ENCODE peak calls at places on chromosome 10, in ten cellular contexts. One of them, this sample, is unnamed.

GRCh38 chr10:104334965-104335650 is 3.2 kb downstream of the ITPRIP start:
- DNase-seq in BE2C: no peak
- DNase-seq in activated T-helper 9 cell treated with anti-CD3 and anti-CD28 coated beads, Interleukin-2, amount 50 U/mL, for 16 hours: no peak
- DNase-seq in activated CD8-positive, alpha-beta memory T cell treated with anti-CD3 and anti-CD28 coated beads for 4 hours: no peak
- DNase-seq in AG09309: no peak
- DNase-seq in nucleus accumbens: no peak
- DNase-seq in T-helper 9 cell: no peak
- DNase-seq in AG04449: no peak
- DNase-seq in ACHN: no peak
- DNase-seq in mucosa of descending colon: no peak
- DNase-seq in this sample: no peak

GRCh38 chr10:91700788-91701444 is 68.0 kb upstream of the PPP1R3C start:
- DNase-seq in BE2C: no peak
- DNase-seq in activated T-helper 9 cell treated with anti-CD3 and anti-CD28 coated beads, Interleukin-2, amount 50 U/mL, for 16 hours: no peak
- DNase-seq in activated CD8-positive, alpha-beta memory T cell treated with anti-CD3 and anti-CD28 coated beads for 4 hours: no peak
- DNase-seq in AG09309: peak; percentile 27
- DNase-seq in nucleus accumbens: no peak
- DNase-seq in T-helper 9 cell: no peak
- DNase-seq in AG04449: no peak
- DNase-seq in ACHN: no peak
- DNase-seq in mucosa of descending colon: no peak
- DNase-seq in this sample: no peak

GRCh38 chr10:114306116-114306973 is 67.3 kb downstream of the VWA2 start:
- DNase-seq in BE2C: no peak
- DNase-seq in activated T-helper 9 cell treated with anti-CD3 and anti-CD28 coated beads, Interleukin-2, amount 50 U/mL, for 16 hours: no peak
- DNase-seq in activated CD8-positive, alpha-beta memory T cell treated with anti-CD3 and anti-CD28 coated beads for 4 hours: no peak
- DNase-seq in AG09309: peak; percentile 69
- DNase-seq in nucleus accumbens: no peak
- DNase-seq in T-helper 9 cell: no peak
- DNase-seq in AG04449: peak; percentile 76
- DNase-seq in ACHN: peak; percentile 99
- DNase-seq in mucosa of descending colon: no peak
- DNase-seq in this sample: no peak

GRCh38 chr10:86693721-86694369 is 25.5 kb downstream of the LDB3 start:
- DNase-seq in BE2C: peak; percentile 46
- DNase-seq in activated T-helper 9 cell treated with anti-CD3 and anti-CD28 coated beads, Interleukin-2, amount 50 U/mL, for 16 hours: no peak
- DNase-seq in activated CD8-positive, alpha-beta memory T cell treated with anti-CD3 and anti-CD28 coated beads for 4 hours: peak; percentile 9
- DNase-seq in AG09309: no peak
- DNase-seq in nucleus accumbens: no peak
- DNase-seq in T-helper 9 cell: peak; percentile 25
- DNase-seq in AG04449: no peak
- DNase-seq in ACHN: peak; percentile 52
- DNase-seq in mucosa of descending colon: no peak
- DNase-seq in this sample: no peak

GRCh38 chr10:79488303-79488702 is 24.0 kb upstream of the EIF5AL1 start:
- DNase-seq in BE2C: no peak
- DNase-seq in activated T-helper 9 cell treated with anti-CD3 and anti-CD28 coated beads, Interleukin-2, amount 50 U/mL, for 16 hours: no peak
- DNase-seq in activated CD8-positive, alpha-beta memory T cell treated with anti-CD3 and anti-CD28 coated beads for 4 hours: no peak
- DNase-seq in AG09309: peak; percentile 69
- DNase-seq in nucleus accumbens: no peak
- DNase-seq in T-helper 9 cell: no peak
- DNase-seq in AG04449: peak; percentile 59
- DNase-seq in ACHN: peak; percentile 94
- DNase-seq in mucosa of descending colon: peak; percentile 37
- DNase-seq in this sample: no peak

GRCh38 chr10:88463811-88464210 is 119.3 kb downstream of the RNLS start:
- DNase-seq in BE2C: no peak
- DNase-seq in activated T-helper 9 cell treated with anti-CD3 and anti-CD28 coated beads, Interleukin-2, amount 50 U/mL, for 16 hours: no peak
- DNase-seq in activated CD8-positive, alpha-beta memory T cell treated with anti-CD3 and anti-CD28 coated beads for 4 hours: no peak
- DNase-seq in AG09309: no peak
- DNase-seq in nucleus accumbens: no peak
- DNase-seq in T-helper 9 cell: no peak
- DNase-seq in AG04449: no peak
- DNase-seq in ACHN: no peak
- DNase-seq in mucosa of descending colon: no peak
- DNase-seq in this sample: no peak

GRCh38 chr10:100338434-100339036 is 8.5 kb upstream of the SCD start:
- DNase-seq in BE2C: peak; percentile 74
- DNase-seq in activated T-helper 9 cell treated with anti-CD3 and anti-CD28 coated beads, Interleukin-2, amount 50 U/mL, for 16 hours: peak; percentile 57
- DNase-seq in activated CD8-positive, alpha-beta memory T cell treated with anti-CD3 and anti-CD28 coated beads for 4 hours: peak; percentile 63
- DNase-seq in AG09309: no peak
- DNase-seq in nucleus accumbens: peak; percentile 23
- DNase-seq in T-helper 9 cell: peak; percentile 68
- DNase-seq in AG04449: no peak
- DNase-seq in ACHN: peak; percentile 66
- DNase-seq in mucosa of descending colon: peak; percentile 88
- DNase-seq in this sample: peak; percentile 61

GRCh38 chr10:6204063-6204340 is 1.3 kb downstream of the PFKFB3 start:
- DNase-seq in BE2C: peak; percentile 35
- DNase-seq in activated T-helper 9 cell treated with anti-CD3 and anti-CD28 coated beads, Interleukin-2, amount 50 U/mL, for 16 hours: peak; percentile 54
- DNase-seq in activated CD8-positive, alpha-beta memory T cell treated with anti-CD3 and anti-CD28 coated beads for 4 hours: peak; percentile 43
- DNase-seq in AG09309: no peak
- DNase-seq in nucleus accumbens: no peak
- DNase-seq in T-helper 9 cell: peak; percentile 37
- DNase-seq in AG04449: no peak
- DNase-seq in ACHN: peak; percentile 24
- DNase-seq in mucosa of descending colon: peak; percentile 69
- DNase-seq in this sample: no peak

GRCh38 chr10:122168598-122168997 is 102.5 kb upstream of the BTBD16 start:
- DNase-seq in BE2C: no peak
- DNase-seq in activated T-helper 9 cell treated with anti-CD3 and anti-CD28 coated beads, Interleukin-2, amount 50 U/mL, for 16 hours: no peak
- DNase-seq in activated CD8-positive, alpha-beta memory T cell treated with anti-CD3 and anti-CD28 coated beads for 4 hours: no peak
- DNase-seq in AG09309: no peak
- DNase-seq in nucleus accumbens: no peak
- DNase-seq in T-helper 9 cell: no peak
- DNase-seq in AG04449: no peak
- DNase-seq in ACHN: no peak
- DNase-seq in mucosa of descending colon: no peak
- DNase-seq in this sample: no peak

GRCh38 chr10:35700490-35700887 is 58.4 kb upstream of the FZD8 start:
- DNase-seq in BE2C: no peak
- DNase-seq in activated T-helper 9 cell treated with anti-CD3 and anti-CD28 coated beads, Interleukin-2, amount 50 U/mL, for 16 hours: no peak
- DNase-seq in activated CD8-positive, alpha-beta memory T cell treated with anti-CD3 and anti-CD28 coated beads for 4 hours: no peak
- DNase-seq in AG09309: no peak
- DNase-seq in nucleus accumbens: no peak
- DNase-seq in T-helper 9 cell: no peak
- DNase-seq in AG04449: no peak
- DNase-seq in ACHN: no peak
- DNase-seq in mucosa of descending colon: no peak
- DNase-seq in this sample: no peak

GRCh38 chr10:103757531-103758293 is 97.7 kb downstream of the SH3PXD2A start:
- DNase-seq in BE2C: no peak
- DNase-seq in activated T-helper 9 cell treated with anti-CD3 and anti-CD28 coated beads, Interleukin-2, amount 50 U/mL, for 16 hours: no peak
- DNase-seq in activated CD8-positive, alpha-beta memory T cell treated with anti-CD3 and anti-CD28 coated beads for 4 hours: peak; percentile 43
- DNase-seq in AG09309: peak; percentile 62
- DNase-seq in nucleus accumbens: no peak
- DNase-seq in T-helper 9 cell: peak; percentile 26
- DNase-seq in AG04449: peak; percentile 51
- DNase-seq in ACHN: no peak
- DNase-seq in mucosa of descending colon: peak; percentile 68
- DNase-seq in this sample: no peak

GRCh38 chr10:131114846-131115245 is 196.7 kb downstream of the TCERG1L start:
- DNase-seq in BE2C: no peak
- DNase-seq in activated T-helper 9 cell treated with anti-CD3 and anti-CD28 coated beads, Interleukin-2, amount 50 U/mL, for 16 hours: no peak
- DNase-seq in activated CD8-positive, alpha-beta memory T cell treated with anti-CD3 and anti-CD28 coated beads for 4 hours: no peak
- DNase-seq in AG09309: no peak
- DNase-seq in nucleus accumbens: no peak
- DNase-seq in T-helper 9 cell: no peak
- DNase-seq in AG04449: no peak
- DNase-seq in ACHN: no peak
- DNase-seq in mucosa of descending colon: no peak
- DNase-seq in this sample: no peak

GRCh38 chr10:15188629-15189028 is 20.1 kb upstream of the NMT2 start:
- DNase-seq in BE2C: no peak
- DNase-seq in activated T-helper 9 cell treated with anti-CD3 and anti-CD28 coated beads, Interleukin-2, amount 50 U/mL, for 16 hours: no peak
- DNase-seq in activated CD8-positive, alpha-beta memory T cell treated with anti-CD3 and anti-CD28 coated beads for 4 hours: no peak
- DNase-seq in AG09309: no peak
- DNase-seq in nucleus accumbens: no peak
- DNase-seq in T-helper 9 cell: no peak
- DNase-seq in AG04449: no peak
- DNase-seq in ACHN: no peak
- DNase-seq in mucosa of descending colon: no peak
- DNase-seq in this sample: no peak

GRCh38 chr10:122044045-122044661 is 55.2 kb downstream of the TACC2 start:
- DNase-seq in BE2C: no peak
- DNase-seq in activated T-helper 9 cell treated with anti-CD3 and anti-CD28 coated beads, Interleukin-2, amount 50 U/mL, for 16 hours: no peak
- DNase-seq in activated CD8-positive, alpha-beta memory T cell treated with anti-CD3 and anti-CD28 coated beads for 4 hours: no peak
- DNase-seq in AG09309: no peak
- DNase-seq in nucleus accumbens: no peak
- DNase-seq in T-helper 9 cell: no peak
- DNase-seq in AG04449: no peak
- DNase-seq in ACHN: no peak
- DNase-seq in mucosa of descending colon: no peak
- DNase-seq in this sample: no peak

GRCh38 chr10:43226851-43227845 is 39.7 kb downstream of the RASGEF1A start:
- DNase-seq in BE2C: peak; percentile 2
- DNase-seq in activated T-helper 9 cell treated with anti-CD3 and anti-CD28 coated beads, Interleukin-2, amount 50 U/mL, for 16 hours: no peak
- DNase-seq in activated CD8-positive, alpha-beta memory T cell treated with anti-CD3 and anti-CD28 coated beads for 4 hours: no peak
- DNase-seq in AG09309: no peak
- DNase-seq in nucleus accumbens: no peak
- DNase-seq in T-helper 9 cell: no peak
- DNase-seq in AG04449: no peak
- DNase-seq in ACHN: no peak
- DNase-seq in mucosa of descending colon: peak; percentile 14
- DNase-seq in this sample: no peak

GRCh38 chr10:113056468-113057021 is 106.5 kb downstream of the TCF7L2 start:
- DNase-seq in BE2C: no peak
- DNase-seq in activated T-helper 9 cell treated with anti-CD3 and anti-CD28 coated beads, Interleukin-2, amount 50 U/mL, for 16 hours: no peak
- DNase-seq in activated CD8-positive, alpha-beta memory T cell treated with anti-CD3 and anti-CD28 coated beads for 4 hours: no peak
- DNase-seq in AG09309: peak; percentile 77
- DNase-seq in nucleus accumbens: no peak
- DNase-seq in T-helper 9 cell: no peak
- DNase-seq in AG04449: peak; percentile 52
- DNase-seq in ACHN: no peak
- DNase-seq in mucosa of descending colon: no peak
- DNase-seq in this sample: no peak

GRCh38 chr10:33612116-33612515 is 277.6 kb upstream of the NRP1 start:
- DNase-seq in BE2C: no peak
- DNase-seq in activated T-helper 9 cell treated with anti-CD3 and anti-CD28 coated beads, Interleukin-2, amount 50 U/mL, for 16 hours: no peak
- DNase-seq in activated CD8-positive, alpha-beta memory T cell treated with anti-CD3 and anti-CD28 coated beads for 4 hours: no peak
- DNase-seq in AG09309: peak; percentile 47
- DNase-seq in nucleus accumbens: no peak
- DNase-seq in T-helper 9 cell: no peak
- DNase-seq in AG04449: no peak
- DNase-seq in ACHN: no peak
- DNase-seq in mucosa of descending colon: no peak
- DNase-seq in this sample: no peak

GRCh38 chr10:125448596-125448995 is 234.4 kb downstream of the TEX36 start:
- DNase-seq in BE2C: peak; percentile 54
- DNase-seq in activated T-helper 9 cell treated with anti-CD3 and anti-CD28 coated beads, Interleukin-2, amount 50 U/mL, for 16 hours: no peak
- DNase-seq in activated CD8-positive, alpha-beta memory T cell treated with anti-CD3 and anti-CD28 coated beads for 4 hours: no peak
- DNase-seq in AG09309: no peak
- DNase-seq in nucleus accumbens: no peak
- DNase-seq in T-helper 9 cell: no peak
- DNase-seq in AG04449: no peak
- DNase-seq in ACHN: peak; percentile 46
- DNase-seq in mucosa of descending colon: peak; percentile 64
- DNase-seq in this sample: no peak

GRCh38 chr10:21953585-21954057 is 49.9 kb downstream of the DNAJC1 start:
- DNase-seq in BE2C: no peak
- DNase-seq in activated T-helper 9 cell treated with anti-CD3 and anti-CD28 coated beads, Interleukin-2, amount 50 U/mL, for 16 hours: no peak
- DNase-seq in activated CD8-positive, alpha-beta memory T cell treated with anti-CD3 and anti-CD28 coated beads for 4 hours: no peak
- DNase-seq in AG09309: peak; percentile 23
- DNase-seq in nucleus accumbens: no peak
- DNase-seq in T-helper 9 cell: no peak
- DNase-seq in AG04449: peak; percentile 1
- DNase-seq in ACHN: peak; percentile 52
- DNase-seq in mucosa of descending colon: no peak
- DNase-seq in this sample: no peak

GRCh38 chr10:34280599-34281374 is 534.3 kb downstream of the PARD3 start:
- DNase-seq in BE2C: no peak
- DNase-seq in activated T-helper 9 cell treated with anti-CD3 and anti-CD28 coated beads, Interleukin-2, amount 50 U/mL, for 16 hours: no peak
- DNase-seq in activated CD8-positive, alpha-beta memory T cell treated with anti-CD3 and anti-CD28 coated beads for 4 hours: no peak
- DNase-seq in AG09309: peak; percentile 87
- DNase-seq in nucleus accumbens: no peak
- DNase-seq in T-helper 9 cell: no peak
- DNase-seq in AG04449: peak; percentile 84
- DNase-seq in ACHN: peak; percentile 66
- DNase-seq in mucosa of descending colon: no peak
- DNase-seq in this sample: no peak

GRCh38 chr10:104894711-104895110 is 253.6 kb downstream of the SORCS3 start:
- DNase-seq in BE2C: no peak
- DNase-seq in activated T-helper 9 cell treated with anti-CD3 and anti-CD28 coated beads, Interleukin-2, amount 50 U/mL, for 16 hours: no peak
- DNase-seq in activated CD8-positive, alpha-beta memory T cell treated with anti-CD3 and anti-CD28 coated beads for 4 hours: no peak
- DNase-seq in AG09309: no peak
- DNase-seq in nucleus accumbens: no peak
- DNase-seq in T-helper 9 cell: no peak
- DNase-seq in AG04449: no peak
- DNase-seq in ACHN: no peak
- DNase-seq in mucosa of descending colon: no peak
- DNase-seq in this sample: no peak

GRCh38 chr10:14798631-14799030 is 23.9 kb upstream of the FAM107B start:
- DNase-seq in BE2C: no peak
- DNase-seq in activated T-helper 9 cell treated with anti-CD3 and anti-CD28 coated beads, Interleukin-2, amount 50 U/mL, for 16 hours: no peak
- DNase-seq in activated CD8-positive, alpha-beta memory T cell treated with anti-CD3 and anti-CD28 coated beads for 4 hours: no peak
- DNase-seq in AG09309: no peak
- DNase-seq in nucleus accumbens: no peak
- DNase-seq in T-helper 9 cell: no peak
- DNase-seq in AG04449: no peak
- DNase-seq in ACHN: no peak
- DNase-seq in mucosa of descending colon: no peak
- DNase-seq in this sample: no peak

This sample was measured in hypothalamus.